ENCODE peak calls at places on chromosomes 7 and 10, in ten cellular contexts. X, W, H, B, V, F, C, R, O and E are unnamed samples. For H3K4me1 and H3K36me3, the result is how much of the 10 kb centered on the place peaks cover.

GRCh38 chr7:43649755-43650274 is 66.9 kb downstream of the STK17A start:
- DNase-seq in X (no peak), W (no peak), H (peak), B (no peak), V (no peak), F (peak), C (no peak), R (no peak), O (no peak), E (no peak)

GRCh38 chr7:98831641-98832221 is 38.1 kb downstream of the TMEM130 start:
- DNase-seq in X (no peak), W (peak), H (no peak), B (no peak), V (no peak), F (no peak), C (no peak), R (peak), O (peak), E (no peak)

GRCh38 chr7:118777308-118777707 is 552.8 kb downstream of the ANKRD7 start:
- DNase-seq in X (no peak), W (no peak), H (no peak), B (no peak), V (no peak), F (no peak), C (no peak), R (no peak), O (no peak), E (no peak)

GRCh38 chr7:92815412-92815811 is 21.0 kb downstream of the CDK6 start:
- DNase-seq in X (no peak), W (no peak), H (no peak), B (no peak), V (no peak), F (no peak), C (no peak), R (no peak), O (no peak), E (no peak)

GRCh38 chr7:134943785-134944400 is 42.4 kb upstream of the AGBL3 start:
- DNase-seq in X (no peak), W (no peak), H (no peak), B (no peak), V (no peak), F (no peak), C (no peak), R (no peak), O (peak), E (no peak)

GRCh38 chr7:156620246-156620775 is 20.3 kb upstream of the RNF32 start:
- DNase-seq in X (no peak), W (no peak), H (no peak), B (no peak), V (no peak), F (no peak), C (no peak), R (no peak), O (no peak), E (no peak)

GRCh38 chr7:95772298-95772770 is at the start of gene DYNC1I1:
- DNase-seq in X (peak), W (peak), H (peak), B (peak), V (peak), F (peak), C (peak), R (peak), O (peak), E (peak)

GRCh38 chr7:150351587-150352194 is 10.3 kb upstream of the RARRES2 start:
- DNase-seq in X (no peak), W (no peak), H (no peak), B (no peak), V (no peak), F (no peak), C (no peak), R (no peak), O (no peak), E (no peak)

GRCh38 chr10:131431541-131431940 is 120.0 kb upstream of the TCERG1L start:
- DNase-seq in X (no peak), W (no peak), H (no peak), B (no peak), V (no peak), F (no peak), C (no peak), R (no peak), O (no peak), E (no peak)

GRCh38 chr7:158044156-158044823 is 543.3 kb downstream of the PTPRN2 start:
- DNase-seq in X (no peak), W (no peak), H (no peak), B (no peak), V (no peak), F (peak), C (no peak), R (no peak), O (no peak), E (no peak)

GRCh38 chr7:133320887-133321286 is 68.0 kb downstream of the EXOC4 start:
- DNase-seq in X (no peak), W (no peak), H (no peak), B (no peak), V (no peak), F (no peak), C (no peak), R (no peak), O (no peak), E (no peak)

GRCh38 chr10:130816116-130816901 is 495.2 kb downstream of the TCERG1L start:
- DNase-seq in X (no peak), W (no peak), H (no peak), B (no peak), V (no peak), F (no peak), C (no peak), R (no peak), O (no peak), E (no peak)

GRCh38 chr10:48389272-48389671 is 82.8 kb downstream of the MAPK8 start:
- DNase-seq in X (no peak), W (no peak), H (no peak), B (no peak), V (no peak), F (no peak), C (no peak), R (no peak), O (no peak), E (no peak)

GRCh38 chr10:99522511-99523250 is 10.1 kb upstream of the NKX2-3 start:
- DNase-seq in X (no peak), W (no peak), H (no peak), B (no peak), V (no peak), F (peak), C (peak), R (peak), O (peak), E (no peak)

GRCh38 chr10:99524050-99524666 is 8.6 kb upstream of the NKX2-3 start:
- DNase-seq in X (no peak), W (no peak), H (no peak), B (no peak), V (no peak), F (no peak), C (no peak), R (no peak), O (peak), E (no peak)

GRCh38 chr10:99522078-99522479 is 10.7 kb upstream of the NKX2-3 start:
- DNase-seq in X (no peak), W (no peak), H (no peak), B (no peak), V (no peak), F (no peak), C (peak), R (no peak), O (peak), E (no peak)

GRCh38 chr10:99524736-99525380 is 7.9 kb upstream of the NKX2-3 start:
- DNase-seq in X (no peak), W (no peak), H (no peak), B (no peak), V (no peak), F (no peak), C (peak), R (no peak), O (peak), E (no peak)

GRCh38 chr10:99523251-99523773 is 9.4 kb upstream of the NKX2-3 start:
- DNase-seq in X (no peak), W (no peak), H (no peak), B (no peak), V (no peak), F (no peak), C (peak), R (no peak), O (peak), E (no peak)
- H3K4me3 ChIP-seq in X (no peak), W (no peak), H (no peak), B (no peak), V (no peak), F (no peak), C (no peak), R (no peak), O (no peak), E (peak)

GRCh38 chr7:30175171-30175570 is 40.4 kb downstream of the MTURN start:
- DNase-seq in X (no peak), W (no peak), H (no peak), B (no peak), V (no peak), F (no peak), C (no peak), R (no peak), O (no peak), E (no peak)

GRCh38 chr7:30171753-30172447 is 37.1 kb downstream of the MTURN start:
- DNase-seq in X (no peak), W (no peak), H (peak), B (no peak), V (no peak), F (no peak), C (no peak), R (no peak), O (no peak), E (no peak)

GRCh38 chr7:30172451-30172850 is 37.7 kb downstream of the MTURN start:
- DNase-seq in X (no peak), W (no peak), H (peak), B (no peak), V (no peak), F (no peak), C (no peak), R (no peak), O (no peak), E (no peak)

GRCh38 chr7:30170460-30171197 is 35.8 kb downstream of the MTURN start:
- DNase-seq in X (no peak), W (no peak), H (peak), B (no peak), V (no peak), F (no peak), C (no peak), R (no peak), O (no peak), E (no peak)

DNA sequence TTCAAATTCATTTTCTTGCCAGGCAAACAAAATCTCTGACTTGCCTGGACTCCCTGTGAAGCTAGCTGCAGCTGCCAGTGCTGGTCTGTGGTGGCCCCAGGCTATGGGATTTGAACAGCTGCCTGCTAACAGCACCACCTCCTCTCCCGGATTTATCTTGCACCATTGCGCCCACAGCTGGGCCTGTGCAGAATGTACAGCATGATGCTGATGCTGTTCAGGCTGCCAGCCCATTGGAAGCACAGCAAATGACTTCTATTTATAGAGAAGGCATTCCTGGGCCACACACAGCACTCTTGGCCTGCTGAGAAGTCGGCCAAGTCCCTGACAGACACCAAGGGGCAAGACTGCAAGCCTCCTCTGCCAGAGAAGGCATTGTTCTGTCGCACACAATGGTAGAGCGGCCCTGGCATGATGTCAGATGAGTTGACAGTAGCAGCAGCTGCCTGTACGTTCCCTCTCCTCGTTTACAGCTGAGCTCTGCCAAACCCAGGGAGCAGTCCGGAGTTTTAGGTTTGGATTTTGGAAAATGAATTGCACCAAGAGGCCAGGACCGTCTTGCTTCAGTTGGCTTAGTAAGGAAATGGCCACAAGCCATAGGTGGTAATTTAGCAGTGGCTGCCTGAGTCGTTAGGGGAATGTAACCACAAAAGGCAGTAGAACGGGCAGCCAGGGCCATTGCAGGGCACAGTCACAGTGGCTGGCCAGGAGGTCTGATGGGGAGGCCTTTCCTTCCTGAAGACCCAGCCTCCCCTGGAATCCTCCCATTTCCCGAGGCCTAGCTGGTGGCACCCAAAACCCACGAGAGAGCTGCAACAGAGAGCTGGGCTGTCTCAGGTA is 38.5 kb downstream of the MTURN start:
- DNase-seq in X (peak), W (peak), H (peak), B (peak), V (peak), F (no peak), C (peak), R (peak), O (peak), E (peak)
- H3K4me1 ChIP-seq in X (under half), W (under half), H (half or more), B (under half), V (under half), F (half or more), C (under half), R (under half), O (under half), E (under half)

DNA sequence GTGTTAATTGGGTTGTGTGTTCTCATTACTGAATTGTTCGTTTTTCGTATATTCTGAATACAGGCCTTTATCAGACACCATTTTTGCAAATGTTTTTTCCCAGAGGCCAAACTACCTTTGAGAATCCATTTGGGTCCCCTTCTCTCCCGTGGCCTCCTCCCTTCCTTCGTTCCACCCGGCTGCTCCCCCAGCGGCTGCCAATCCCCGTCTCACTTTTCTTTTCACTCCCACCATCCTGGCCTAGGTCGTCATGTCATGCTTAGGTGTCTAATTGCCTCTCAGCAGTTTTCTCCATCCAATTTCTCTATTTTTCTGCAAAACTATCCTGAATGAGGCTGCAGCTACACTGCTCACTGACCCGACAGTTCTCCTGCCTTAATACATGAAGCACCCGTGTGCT is 17.9 kb downstream of the PITRM1 start:
- DNase-seq in X (no peak), W (no peak), H (no peak), B (no peak), V (no peak), F (no peak), C (no peak), R (no peak), O (no peak), E (no peak)
- H3K36me3 ChIP-seq in X (under half), W (under half), H (under half), B (half or more), V (under half), F (half or more), C (half or more), R (half or more), O (under half), E (half or more)

GRCh38 chr7:47537716-47538640 is 43.9 kb downstream of the TNS3 start:
- DNase-seq in X (no peak), W (no peak), H (no peak), B (no peak), V (no peak), F (peak), C (peak), R (no peak), O (no peak), E (peak)
- H3K4me3 ChIP-seq in X (peak), W (no peak), H (no peak), B (peak), V (no peak), F (no peak), C (peak), R (peak), O (peak), E (peak)

GRCh38 chr10:69494626-69495558 is 43.6 kb downstream of the TSPAN15 start:
- DNase-seq in X (peak), W (no peak), H (no peak), B (no peak), V (no peak), F (peak), C (peak), R (no peak), O (peak), E (no peak)
- H3K4me1 ChIP-seq in X (under half), W (under half), H (under half), B (under half), V (under half), F (under half), C (under half), R (under half), O (under half), E (under half)

DNA sequence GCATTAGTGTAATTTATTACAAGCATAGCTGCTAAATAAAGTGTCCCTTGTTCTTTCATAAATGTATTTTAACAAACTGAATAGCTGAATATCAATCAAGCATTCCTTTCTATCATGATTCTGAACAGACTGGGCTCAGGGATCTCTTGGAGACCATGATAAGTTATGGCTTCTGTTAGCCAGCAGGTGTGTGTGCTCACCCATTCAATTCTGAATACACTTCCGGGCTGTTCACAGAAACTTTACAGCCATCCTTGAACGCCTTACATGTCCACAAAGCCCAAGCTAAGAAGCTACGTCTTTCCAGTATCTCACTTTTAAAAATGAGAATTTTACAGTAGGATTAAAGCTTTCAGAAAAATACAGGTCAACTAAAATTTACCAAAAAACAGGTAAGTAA is 115.1 kb downstream of the SVIL start:
- DNase-seq in X (no peak), W (no peak), H (no peak), B (no peak), V (no peak), F (no peak), C (no peak), R (no peak), O (no peak), E (no peak)
- H3K36me3 ChIP-seq in X (under half), W (under half), H (under half), B (half or more), V (under half), F (under half), C (under half), R (half or more), O (under half), E (half or more)

GRCh38 chr7:4188646-4189045 is 493.4 kb upstream of the FOXK1 start:
- DNase-seq in X (no peak), W (no peak), H (no peak), B (no peak), V (no peak), F (no peak), C (no peak), R (no peak), O (no peak), E (no peak)
- H3K4me3 ChIP-seq in X (no peak), W (no peak), H (no peak), B (no peak), V (no peak), F (no peak), C (no peak), R (no peak), O (no peak), E (peak)